ENCODE peak calls at places on chromosomes 3 and 15, in eight cellular contexts. W, Z, D, L, P, X, U and J are unnamed samples.

GRCh38 chr3:59212128-59212764 is 162.4 kb upstream of the CFAP20DC start:
- DNase-seq in W (no peak), Z (peak), D (no peak), L (peak), P (no peak), X (no peak), U (peak), J (peak)

GRCh38 chr3:9067352-9067975 is 104.2 kb upstream of the RAD18 start:
- DNase-seq in W (peak), Z (peak), D (no peak), L (peak), P (no peak), X (no peak), U (peak), J (peak)

GRCh38 chr15:28096720-28097431 is 2.2 kb downstream of the OCA2 start:
- DNase-seq in W (no peak), Z (no peak), D (no peak), L (no peak), P (peak), X (no peak), U (no peak), J (no peak)

GRCh38 chr3:105039004-105039403 is 327.7 kb upstream of the ALCAM start:
- DNase-seq in W (no peak), Z (no peak), D (no peak), L (no peak), P (no peak), X (no peak), U (no peak), J (no peak)

GRCh38 chr3:78823859-78824258 is 943.9 kb downstream of the ROBO1 start:
- DNase-seq in W (no peak), Z (no peak), D (no peak), L (peak), P (no peak), X (no peak), U (no peak), J (no peak)

GRCh38 chr3:97235179-97235578 is 420.8 kb downstream of the EPHA6 start:
- DNase-seq in W (no peak), Z (no peak), D (no peak), L (no peak), P (no peak), X (no peak), U (no peak), J (no peak)

GRCh38 chr3:123290107-123290930 is 88.6 kb downstream of the SEC22A start:
- DNase-seq in W (no peak), Z (no peak), D (peak), L (no peak), P (no peak), X (no peak), U (no peak), J (no peak)

GRCh38 chr3:120052225-120052624 is 42.0 kb downstream of the GSK3B start:
- DNase-seq in W (no peak), Z (no peak), D (no peak), L (no peak), P (no peak), X (no peak), U (no peak), J (no peak)

GRCh38 chr3:112043621-112044201 is 9.2 kb downstream of the TMPRSS7 start:
- DNase-seq in W (peak), Z (peak), D (peak), L (peak), P (no peak), X (no peak), U (peak), J (peak)

GRCh38 chr3:129690406-129690805 is 83.9 kb upstream of the PLXND1 start:
- DNase-seq in W (no peak), Z (peak), D (no peak), L (peak), P (no peak), X (peak), U (peak), J (peak)

GRCh38 chr3:127716334-127716733 is 43.6 kb downstream of the ABTB1 start:
- DNase-seq in W (no peak), Z (no peak), D (peak), L (no peak), P (no peak), X (no peak), U (no peak), J (no peak)

GRCh38 chr3:69902386-69902785 is 97.1 kb upstream of the SAMMSON start:
- DNase-seq in W (no peak), Z (no peak), D (no peak), L (no peak), P (no peak), X (no peak), U (no peak), J (no peak)

GRCh38 chr15:100849021-100849831 is 30.4 kb upstream of the ALDH1A3 start:
- DNase-seq in W (peak), Z (no peak), D (peak), L (peak), P (peak), X (no peak), U (no peak), J (no peak)

GRCh38 chr3:27986204-27986879 is 255.1 kb upstream of the CMC1 start:
- DNase-seq in W (no peak), Z (no peak), D (no peak), L (no peak), P (no peak), X (no peak), U (no peak), J (no peak)

GRCh38 chr3:189626286-189626685 is 4.9 kb upstream of the TP63 start:
- DNase-seq in W (no peak), Z (no peak), D (no peak), L (no peak), P (no peak), X (no peak), U (no peak), J (no peak)

GRCh38 chr15:58440181-58440910 is 8.6 kb downstream of the LIPC start:
- DNase-seq in W (no peak), Z (no peak), D (no peak), L (peak), P (no peak), X (no peak), U (no peak), J (no peak)

GRCh38 chr15:45371546-45371945 is 6.8 kb downstream of the GATM start:
- DNase-seq in W (no peak), Z (no peak), D (no peak), L (no peak), P (no peak), X (no peak), U (no peak), J (no peak)

GRCh38 chr3:59798372-59799086 is 748.7 kb upstream of the CFAP20DC start:
- DNase-seq in W (no peak), Z (no peak), D (no peak), L (no peak), P (no peak), X (no peak), U (no peak), J (no peak)

GRCh38 chr3:99875925-99876781 is 58.5 kb downstream of the CMSS1 start:
- DNase-seq in W (peak), Z (no peak), D (peak), L (peak), P (peak), X (peak), U (peak), J (peak)

GRCh38 chr15:82315519-82316246 is 33.6 kb downstream of the GOLGA6L10 start:
- DNase-seq in W (no peak), Z (no peak), D (peak), L (no peak), P (peak), X (no peak), U (no peak), J (no peak)

GRCh38 chr15:85097706-85098105 is 116.0 kb downstream of the PDE8A start:
- DNase-seq in W (no peak), Z (no peak), D (no peak), L (peak), P (no peak), X (no peak), U (no peak), J (no peak)

GRCh38 chr3:8900065-8900464 is 63.2 kb downstream of the RAD18 start:
- DNase-seq in W (no peak), Z (no peak), D (no peak), L (no peak), P (no peak), X (no peak), U (no peak), J (no peak)

GRCh38 chr15:79002631-79003030 is 57.8 kb upstream of the CTSH start:
- DNase-seq in W (no peak), Z (no peak), D (no peak), L (no peak), P (no peak), X (no peak), U (no peak), J (no peak)

GRCh38 chr3:160448845-160449659 is 534 bp downstream of the TRIM59 start:
- DNase-seq in W (no peak), Z (no peak), D (no peak), L (peak), P (peak), X (no peak), U (no peak), J (peak)

GRCh38 chr3:120274739-120275167 is 10.3 kb downstream of the GPR156 start:
- DNase-seq in W (no peak), Z (no peak), D (no peak), L (peak), P (no peak), X (no peak), U (peak), J (peak)

GRCh38 chr15:78060232-78060631 is 17.3 kb downstream of the TBC1D2B start:
- DNase-seq in W (no peak), Z (no peak), D (peak), L (no peak), P (no peak), X (no peak), U (no peak), J (no peak)

GRCh38 chr3:69901802-69902201 is 97.7 kb upstream of the SAMMSON start:
- DNase-seq in W (no peak), Z (no peak), D (no peak), L (no peak), P (peak), X (no peak), U (no peak), J (no peak)

GRCh38 chr3:186109897-186110803 is 1.3 kb upstream of the ETV5 start:
- DNase-seq in W (no peak), Z (no peak), D (no peak), L (peak), P (peak), X (no peak), U (no peak), J (peak)

GRCh38 chr15:69648775-69649735 is 196.4 kb downstream of the RPLP1 start:
- DNase-seq in W (no peak), Z (no peak), D (no peak), L (no peak), P (peak), X (no peak), U (no peak), J (no peak)

GRCh38 chr3:123618076-123618703 is 33.3 kb upstream of the HACD2 start:
- DNase-seq in W (no peak), Z (no peak), D (no peak), L (no peak), P (no peak), X (no peak), U (no peak), J (no peak)

GRCh38 chr3:55486857-55487375 is at the start of gene WNT5A:
- DNase-seq in W (no peak), Z (no peak), D (no peak), L (peak), P (no peak), X (no peak), U (peak), J (no peak)